ENCODE peak calls at places on chromosome 21, in five cellular contexts. One of them, this sample, is unnamed.

GRCh38 chr21:39022901-39023693 is 160.2 kb downstream of the PSMG1 start:
- DNase-seq in sigmoid colon: peak; percentile 66
- DNase-seq in stomach: no peak
- DNase-seq in spleen: peak; percentile 88
- DNase-seq in Panc1: no peak
- DNase-seq in this sample: peak; percentile 85

GRCh38 chr21:14889080-14889805 is 175.6 kb downstream of the NRIP1 start:
- DNase-seq in sigmoid colon: no peak
- DNase-seq in stomach: no peak
- DNase-seq in spleen: no peak
- DNase-seq in Panc1: no peak
- DNase-seq in this sample: no peak

GRCh38 chr21:40243676-40244075 is 376.4 kb downstream of the PCP4 start:
- DNase-seq in sigmoid colon: no peak
- DNase-seq in stomach: no peak
- DNase-seq in spleen: no peak
- DNase-seq in Panc1: no peak
- DNase-seq in this sample: no peak

GRCh38 chr21:45989355-45990048 is 7.9 kb downstream of the COL6A1 start:
- DNase-seq in sigmoid colon: peak; percentile 67
- DNase-seq in stomach: peak; percentile 21
- DNase-seq in spleen: peak; percentile 69
- DNase-seq in Panc1: no peak
- DNase-seq in this sample: no peak

GRCh38 chr21:34355570-34355969 is 8.2 kb upstream of the KCNE2 start:
- DNase-seq in sigmoid colon: no peak
- DNase-seq in stomach: no peak
- DNase-seq in spleen: no peak
- DNase-seq in Panc1: no peak
- DNase-seq in this sample: no peak

GRCh38 chr21:38386967-38387366 is 111.3 kb downstream of the ERG start:
- DNase-seq in sigmoid colon: no peak
- DNase-seq in stomach: no peak
- DNase-seq in spleen: no peak
- DNase-seq in Panc1: no peak
- DNase-seq in this sample: no peak

GRCh38 chr21:34858559-34858958 is 189.8 kb downstream of the CLIC6 start:
- DNase-seq in sigmoid colon: no peak
- DNase-seq in stomach: no peak
- DNase-seq in spleen: no peak
- DNase-seq in Panc1: no peak
- DNase-seq in this sample: no peak

GRCh38 chr21:36104306-36105300 is 30.3 kb upstream of the CBR3 start:
- DNase-seq in sigmoid colon: no peak
- DNase-seq in stomach: peak; percentile 35
- DNase-seq in spleen: peak; percentile 79
- DNase-seq in Panc1: no peak
- DNase-seq in this sample: no peak

GRCh38 chr21:39660596-39660995 is 47.9 kb downstream of the B3GALT5 start:
- DNase-seq in sigmoid colon: peak; percentile 84
- DNase-seq in stomach: no peak
- DNase-seq in spleen: no peak
- DNase-seq in Panc1: no peak
- DNase-seq in this sample: no peak

GRCh38 chr21:37233551-37234146 is 33.5 kb downstream of the VPS26C start:
- DNase-seq in sigmoid colon: no peak
- DNase-seq in stomach: no peak
- DNase-seq in spleen: no peak
- DNase-seq in Panc1: no peak
- DNase-seq in this sample: no peak

GRCh38 chr21:46504681-46505080 is 46.0 kb downstream of the DIP2A start:
- DNase-seq in sigmoid colon: no peak
- DNase-seq in stomach: no peak
- DNase-seq in spleen: no peak
- DNase-seq in Panc1: no peak
- DNase-seq in this sample: no peak

GRCh38 chr21:36205962-36206361 is 49.3 kb downstream of the DOP1B start:
- DNase-seq in sigmoid colon: no peak
- DNase-seq in stomach: no peak
- DNase-seq in spleen: no peak
- DNase-seq in Panc1: no peak
- DNase-seq in this sample: no peak

GRCh38 chr21:39489380-39489924 is 37.7 kb downstream of the SH3BGR start:
- DNase-seq in sigmoid colon: no peak
- DNase-seq in stomach: no peak
- DNase-seq in spleen: no peak
- DNase-seq in Panc1: no peak
- DNase-seq in this sample: no peak

GRCh38 chr21:36150192-36150711 is 6.4 kb upstream of the DOP1B start:
- DNase-seq in sigmoid colon: peak; percentile 84
- DNase-seq in stomach: no peak
- DNase-seq in spleen: no peak
- DNase-seq in Panc1: no peak
- DNase-seq in this sample: peak; percentile 50

GRCh38 chr21:27333091-27333490 is 366.2 kb upstream of the ADAMTS5 start:
- DNase-seq in sigmoid colon: no peak
- DNase-seq in stomach: no peak
- DNase-seq in spleen: no peak
- DNase-seq in Panc1: no peak
- DNase-seq in this sample: no peak

GRCh38 chr21:38910390-38911008 is 104.8 kb downstream of the ETS2 start:
- DNase-seq in sigmoid colon: no peak
- DNase-seq in stomach: no peak
- DNase-seq in spleen: no peak
- DNase-seq in Panc1: no peak
- DNase-seq in this sample: no peak

GRCh38 chr21:35924714-35925301 is 135.5 kb downstream of the SETD4 start:
- DNase-seq in sigmoid colon: peak; percentile 76
- DNase-seq in stomach: no peak
- DNase-seq in spleen: no peak
- DNase-seq in Panc1: no peak
- DNase-seq in this sample: no peak

GRCh38 chr21:33801424-33802405 is 113.9 kb downstream of the ATP5PO start:
- DNase-seq in sigmoid colon: no peak
- DNase-seq in stomach: peak; percentile 46
- DNase-seq in spleen: no peak
- DNase-seq in Panc1: peak; percentile 85
- DNase-seq in this sample: peak; percentile 62

GRCh38 chr21:37792046-37792445 is 124.2 kb downstream of the KCNJ6 start:
- DNase-seq in sigmoid colon: no peak
- DNase-seq in stomach: no peak
- DNase-seq in spleen: no peak
- DNase-seq in Panc1: no peak
- DNase-seq in this sample: no peak

GRCh38 chr21:27787046-27787445 is 820.2 kb upstream of the ADAMTS5 start:
- DNase-seq in sigmoid colon: no peak
- DNase-seq in stomach: no peak
- DNase-seq in spleen: no peak
- DNase-seq in Panc1: no peak
- DNase-seq in this sample: no peak

GRCh38 chr21:40165671-40166070 is 298.4 kb downstream of the PCP4 start:
- DNase-seq in sigmoid colon: no peak
- DNase-seq in stomach: no peak
- DNase-seq in spleen: no peak
- DNase-seq in Panc1: no peak
- DNase-seq in this sample: no peak

GRCh38 chr21:44753357-44753756 is 42.0 kb upstream of the TSPEAR start:
- DNase-seq in sigmoid colon: no peak
- DNase-seq in stomach: no peak
- DNase-seq in spleen: no peak
- DNase-seq in Panc1: no peak
- DNase-seq in this sample: no peak

GRCh38 chr21:44750675-44751025 is 39.3 kb upstream of the TSPEAR start:
- DNase-seq in sigmoid colon: no peak
- DNase-seq in stomach: no peak
- DNase-seq in spleen: no peak
- DNase-seq in Panc1: no peak
- DNase-seq in this sample: no peak

GRCh38 chr21:44751186-44751798 is 39.9 kb upstream of the TSPEAR start:
- DNase-seq in sigmoid colon: no peak
- DNase-seq in stomach: no peak
- DNase-seq in spleen: no peak
- DNase-seq in Panc1: no peak
- DNase-seq in this sample: no peak

GRCh38 chr21:44752701-44753235 is 41.4 kb upstream of the TSPEAR start:
- DNase-seq in sigmoid colon: no peak
- DNase-seq in stomach: no peak
- DNase-seq in spleen: no peak
- DNase-seq in Panc1: no peak
- DNase-seq in this sample: no peak

DNA sequence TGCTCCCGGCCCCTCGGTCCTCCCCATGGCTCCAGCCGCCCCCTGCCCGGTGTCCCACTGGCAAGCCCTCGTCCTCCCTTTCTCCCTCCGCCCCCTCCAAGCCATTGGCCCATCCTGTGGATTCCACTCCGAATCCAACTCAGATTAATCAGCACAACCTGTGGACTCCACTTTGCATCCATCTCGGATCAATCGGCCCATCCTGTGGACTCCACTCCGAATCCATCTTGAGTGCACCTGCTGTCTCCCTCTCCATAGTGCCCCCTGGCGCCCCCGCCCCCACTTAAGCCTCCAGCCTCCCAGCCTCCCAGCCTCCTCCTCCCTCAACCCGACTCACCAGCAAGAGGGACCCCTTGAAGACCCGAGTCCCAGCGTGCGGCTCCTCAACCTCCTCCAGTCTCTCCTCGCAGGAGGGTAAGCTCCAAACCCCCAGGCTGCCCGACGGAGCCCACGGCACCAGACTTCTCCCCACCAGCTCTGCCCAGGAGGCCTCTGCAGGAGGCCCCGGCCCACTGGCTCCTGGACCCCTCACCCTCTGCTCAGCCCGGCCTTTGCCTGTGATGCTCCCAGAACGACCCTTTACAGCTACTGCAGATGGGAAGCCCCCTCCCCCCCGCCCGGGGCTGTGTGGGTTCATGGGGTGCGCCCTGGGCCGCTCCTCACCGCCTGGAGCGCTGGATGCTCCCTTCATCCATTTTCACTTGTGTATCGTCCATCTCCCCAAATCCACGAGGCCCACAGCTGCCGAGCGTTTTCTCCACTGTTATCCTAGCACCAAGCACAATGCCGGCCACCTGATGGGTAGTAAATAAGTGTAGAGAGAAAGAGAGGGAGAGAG is 40.6 kb upstream of the TSPEAR start:
- DNase-seq in sigmoid colon: no peak
- DNase-seq in stomach: no peak
- DNase-seq in spleen: no peak
- DNase-seq in Panc1: no peak
- DNase-seq in this sample: no peak
- TF ChIP-seq POLR2AphosphoS5 in sigmoid colon: no peak
- TF ChIP-seq POLR2AphosphoS5 in stomach: no peak
- TF ChIP-seq POLR2AphosphoS5 in spleen: no peak
- TF ChIP-seq POLR2AphosphoS5 in Panc1: no peak
- TF ChIP-seq POLR2AphosphoS5 in this sample: no peak

GRCh38 chr21:43355925-43356289 is 71.0 kb downstream of the SIK1 start:
- DNase-seq in sigmoid colon: no peak
- DNase-seq in stomach: no peak
- DNase-seq in spleen: no peak
- DNase-seq in Panc1: no peak
- DNase-seq in this sample: no peak

GRCh38 chr21:43353282-43354010 is 73.5 kb downstream of the SIK1 start:
- DNase-seq in sigmoid colon: no peak
- DNase-seq in stomach: no peak
- DNase-seq in spleen: no peak
- DNase-seq in Panc1: no peak
- DNase-seq in this sample: no peak

GRCh38 chr21:43354016-43354420 is 72.9 kb downstream of the SIK1 start:
- DNase-seq in sigmoid colon: no peak
- DNase-seq in stomach: no peak
- DNase-seq in spleen: no peak
- DNase-seq in Panc1: no peak
- DNase-seq in this sample: no peak

GRCh38 chr21:43355196-43355924 is 71.6 kb downstream of the SIK1 start:
- DNase-seq in sigmoid colon: no peak
- DNase-seq in stomach: no peak
- DNase-seq in spleen: no peak
- DNase-seq in Panc1: no peak
- DNase-seq in this sample: no peak

DNA sequence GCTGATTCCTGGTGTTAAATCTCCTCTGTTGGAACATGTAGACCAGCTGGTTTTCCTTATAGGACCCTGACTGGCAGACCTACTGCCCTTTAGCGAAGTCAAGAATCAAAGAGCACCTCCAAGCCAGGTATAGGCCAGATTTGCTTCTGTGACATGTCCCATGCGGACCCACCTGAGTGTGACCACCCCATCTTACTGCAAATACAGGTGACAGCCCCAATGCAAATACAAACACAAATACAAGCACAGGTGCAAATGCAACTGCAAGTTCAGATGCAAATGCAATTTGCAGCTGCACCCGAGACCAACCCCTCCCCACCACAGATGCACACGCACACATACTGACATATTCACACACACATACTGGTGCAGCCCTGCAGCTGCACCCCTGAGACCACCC is 72.3 kb downstream of the SIK1 start:
- DNase-seq in sigmoid colon: no peak
- DNase-seq in stomach: no peak
- DNase-seq in spleen: no peak
- DNase-seq in Panc1: no peak
- DNase-seq in this sample: no peak
- H3K4me1 ChIP-seq in sigmoid colon: no peaks in the 10 kb centered on the region
- H3K4me1 ChIP-seq in stomach: no peaks in the 10 kb centered on the region
- H3K4me1 ChIP-seq in spleen: peaks cover 13% of the 10 kb centered on the region
- H3K4me1 ChIP-seq in Panc1: no peaks in the 10 kb centered on the region
- H3K4me1 ChIP-seq in this sample: no peaks in the 10 kb centered on the region

DNA sequence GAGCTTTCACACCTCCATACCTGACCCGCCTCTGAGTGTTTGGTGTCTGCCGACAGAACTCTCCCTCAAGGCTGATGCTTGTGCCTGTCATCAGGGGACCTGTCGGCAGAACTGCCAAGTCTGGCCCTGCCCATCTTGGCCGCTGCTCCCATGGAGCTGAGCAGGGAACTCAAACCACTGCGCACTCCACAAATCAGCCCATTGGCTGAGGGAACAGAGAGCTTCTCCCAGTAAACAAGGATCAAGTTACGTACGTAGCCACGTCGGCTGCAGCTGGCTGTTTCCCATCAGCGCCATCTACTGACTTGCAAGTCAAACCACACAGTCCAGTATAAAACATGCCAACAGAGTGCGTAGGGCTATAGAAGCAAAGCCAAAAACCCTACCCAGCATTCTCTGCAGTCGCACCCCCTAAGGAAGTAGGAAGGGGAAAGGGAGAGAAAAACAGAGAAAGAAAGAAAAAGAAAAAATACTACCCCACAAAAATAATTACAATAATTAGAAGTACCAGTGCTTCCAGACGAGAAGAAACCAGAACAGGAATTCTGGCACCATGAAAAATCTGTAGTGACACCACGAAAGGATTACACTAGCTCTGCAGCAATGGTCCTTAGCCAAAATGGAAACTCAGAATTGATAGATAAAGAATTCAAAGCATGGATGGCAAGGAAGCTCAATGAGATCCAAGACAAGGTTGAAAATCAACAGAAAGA is 13.1 kb downstream of the KRTAP13-1 start:
- DNase-seq in sigmoid colon: no peak
- DNase-seq in stomach: peak; percentile 66
- DNase-seq in spleen: no peak
- DNase-seq in Panc1: no peak
- DNase-seq in this sample: peak; percentile 59
- TF ChIP-seq CTCF in sigmoid colon: no peak
- TF ChIP-seq CTCF in stomach: peak; percentile 14
- TF ChIP-seq CTCF in spleen: no peak
- TF ChIP-seq CTCF in Panc1: peak; percentile 31
- TF ChIP-seq CTCF in this sample: no peak

GRCh38 chr21:32378956-32379355 is 13.9 kb downstream of the URB1 start:
- DNase-seq in sigmoid colon: no peak
- DNase-seq in stomach: no peak
- DNase-seq in spleen: peak; percentile 25
- DNase-seq in Panc1: no peak
- DNase-seq in this sample: no peak
- TF ChIP-seq POLR2AphosphoS5 in sigmoid colon: no peak
- TF ChIP-seq POLR2AphosphoS5 in stomach: no peak
- TF ChIP-seq POLR2AphosphoS5 in spleen: no peak
- TF ChIP-seq POLR2AphosphoS5 in Panc1: no peak
- TF ChIP-seq POLR2AphosphoS5 in this sample: no peak